ENCODE peak calls at places on chromosomes 2 and 18, in ten cellular contexts. W is upper lobe of right lung, L is fibroblast of mammary gland, Q is transverse colon, N is lower leg skin, H is fibroblast of lung, G is bronchial epithelial cell, O is ovary, P is gastrocnemius medialis, C is epithelial cell of esophagus. I is an unnamed sample.

GRCh38 chr2:43160778-43161177 is 65.6 kb downstream of the ZFP36L2 start:
- DNase-seq in W (no peak), L (no peak), Q (peak; percentile 80), N (no peak), H (no peak), G (no peak), O (no peak), P (no peak), C (no peak), I (no peak)

GRCh38 chr2:27446057-27446456 is 3.9 kb downstream of the KRTCAP3 start:
- DNase-seq in W (peak; percentile 71), L (no peak), Q (peak; percentile 86), N (peak; percentile 87), H (no peak), G (peak; percentile 86), O (no peak), P (peak; percentile 40), C (peak; percentile 93), I (no peak)

GRCh38 chr2:68489282-68489681 is 21.9 kb downstream of the APLF start:
- DNase-seq in W (no peak), L (no peak), Q (no peak), N (no peak), H (no peak), G (no peak), O (no peak), P (no peak), C (no peak), I (no peak)

GRCh38 chr2:14451312-14451711 is 181.2 kb upstream of the LRATD1 start:
- DNase-seq in W (no peak), L (no peak), Q (no peak), N (no peak), H (no peak), G (peak; percentile 10), O (no peak), P (no peak), C (peak; percentile 28), I (no peak)

GRCh38 chr2:25256486-25256875 is 85.2 kb downstream of the DNMT3A start:
- DNase-seq in W (no peak), L (no peak), Q (no peak), N (no peak), H (no peak), G (no peak), O (no peak), P (no peak), C (no peak), I (no peak)

GRCh38 chr2:235613671-235614070 is 119.8 kb downstream of the AGAP1 start:
- DNase-seq in W (no peak), L (no peak), Q (no peak), N (no peak), H (no peak), G (no peak), O (no peak), P (no peak), C (no peak), I (no peak)

GRCh38 chr18:41660654-41661053 is 294.4 kb upstream of the PIK3C3 start:
- DNase-seq in W (no peak), L (no peak), Q (no peak), N (no peak), H (no peak), G (peak; percentile 82), O (no peak), P (no peak), C (peak; percentile 66), I (no peak)

GRCh38 chr2:66305714-66306113 is 129.2 kb upstream of the MEIS1 start:
- DNase-seq in W (peak; percentile 65), L (peak; percentile 36), Q (peak; percentile 30), N (peak; percentile 93), H (peak; percentile 89), G (no peak), O (peak; percentile 29), P (peak; percentile 56), C (peak; percentile 1), I (peak; percentile 6)

GRCh38 chr2:227360351-227360750 is 18.8 kb downstream of the TM4SF20 start:
- DNase-seq in W (no peak), L (no peak), Q (no peak), N (no peak), H (no peak), G (no peak), O (no peak), P (no peak), C (no peak), I (no peak)

GRCh38 chr18:74083071-74083954 is 64.3 kb downstream of the FBXO15 start:
- DNase-seq in W (no peak), L (no peak), Q (no peak), N (no peak), H (no peak), G (no peak), O (no peak), P (no peak), C (no peak), I (no peak)

DNA sequence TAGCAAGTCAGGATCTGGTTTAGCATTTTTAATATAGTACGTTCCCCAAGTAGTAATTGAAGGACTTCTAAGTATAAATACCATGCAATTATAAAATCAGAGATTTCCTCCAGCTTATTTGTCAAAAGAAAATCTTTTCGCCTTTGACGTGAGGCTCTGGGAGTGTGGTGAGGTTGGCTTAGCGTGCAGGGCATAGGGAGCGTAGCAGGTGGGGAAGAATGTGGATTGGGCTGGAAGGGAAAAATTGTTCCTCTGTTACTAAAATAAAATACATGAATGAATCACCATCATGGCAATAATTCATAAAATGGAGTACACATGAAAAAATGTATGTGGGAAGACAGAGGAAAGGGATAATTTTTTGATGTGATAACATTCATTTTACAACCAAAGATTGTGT is 5.4 kb upstream of the IL1RL2 start:
- DNase-seq in W (no peak), L (no peak), Q (no peak), N (no peak), H (no peak), G (no peak), O (no peak), P (no peak), C (no peak), I (peak; percentile 40)
- H3K4me3 ChIP-seq in W (no peak overlapping the region), L (no peak overlapping the region), Q (no peak overlapping the region), N (no peak overlapping the region), H (no peak overlapping the region), G (no peak overlapping the region), O (no peak overlapping the region), P (no peak overlapping the region), C (no peak overlapping the region), I (no peak overlapping the region)

DNA sequence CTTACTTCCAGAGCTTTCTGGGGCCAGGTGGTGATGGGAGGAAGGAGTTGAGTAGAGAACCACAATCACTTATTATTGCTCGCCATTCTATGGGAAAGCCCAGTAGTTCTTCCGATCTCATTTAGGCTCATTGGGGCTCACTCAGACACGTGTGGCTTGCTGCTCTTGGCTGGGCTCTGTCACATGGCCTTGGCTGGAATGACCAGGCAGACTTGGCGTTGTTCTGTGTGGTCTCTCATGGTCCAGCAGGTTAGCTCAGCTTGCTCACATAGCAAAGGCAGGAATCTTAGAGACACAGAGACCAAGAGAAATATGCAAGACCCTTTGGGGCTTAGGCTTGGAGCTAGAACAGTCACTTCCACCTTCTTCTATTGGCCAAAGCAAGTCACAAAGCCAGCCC is 261.2 kb downstream of the LOXHD1 start:
- DNase-seq in W (no peak), L (no peak), Q (no peak), N (no peak), H (no peak), G (no peak), O (no peak), P (no peak), C (no peak), I (no peak)
- TF ChIP-seq CTCF in W (no peak), L (no peak), Q (no peak), N (no peak), H (no peak), G (no peak), O (no peak), P (no peak), C (no peak), I (no peak)

GRCh38 chr2:239263231-239263936 is 137.4 kb downstream of the HDAC4 start:
- DNase-seq in W (peak; percentile 64), L (no peak), Q (peak; percentile 11), N (peak; percentile 74), H (peak; percentile 39), G (no peak), O (no peak), P (peak; percentile 12), C (no peak), I (no peak)

GRCh38 chr2:239264838-239265651 is 135.8 kb downstream of the HDAC4 start:
- DNase-seq in W (peak; percentile 71), L (peak; percentile 82), Q (peak; percentile 42), N (peak; percentile 87), H (peak; percentile 86), G (peak; percentile 70), O (no peak), P (peak; percentile 36), C (peak; percentile 76), I (peak; percentile 87)

GRCh38 chr2:239262484-239263230 is 138.2 kb downstream of the HDAC4 start:
- DNase-seq in W (no peak), L (peak; percentile 40), Q (peak; percentile 6), N (peak; percentile 81), H (no peak), G (no peak), O (no peak), P (no peak), C (no peak), I (no peak)

GRCh38 chr2:239265681-239266435 is 135.0 kb downstream of the HDAC4 start:
- DNase-seq in W (no peak), L (no peak), Q (no peak), N (peak; percentile 87), H (no peak), G (no peak), O (no peak), P (peak; percentile 14), C (no peak), I (no peak)

GRCh38 chr2:239263937-239264837 is 136.6 kb downstream of the HDAC4 start:
- DNase-seq in W (peak; percentile 61), L (peak; percentile 74), Q (peak; percentile 11), N (peak; percentile 85), H (peak; percentile 77), G (no peak), O (no peak), P (peak; percentile 28), C (no peak), I (peak; percentile 74)
- H3K4me3 ChIP-seq in W (no peak overlapping the region), L (no peak overlapping the region), Q (no peak overlapping the region), N (no peak overlapping the region), H (no peak overlapping the region), G (no peak overlapping the region), O (no peak overlapping the region), P (peak overlapping the region; percentile 0), C (no peak overlapping the region), I (no peak overlapping the region)

GRCh38 chr2:239005586-239005985 is 157.7 kb downstream of the TWIST2 start:
- DNase-seq in W (peak; percentile 31), L (no peak), Q (no peak), N (peak; percentile 45), H (no peak), G (no peak), O (no peak), P (no peak), C (no peak), I (no peak)

GRCh38 chr2:239001794-239002193 is 153.9 kb downstream of the TWIST2 start:
- DNase-seq in W (no peak), L (no peak), Q (no peak), N (peak; percentile 68), H (no peak), G (no peak), O (no peak), P (no peak), C (no peak), I (no peak)

GRCh38 chr2:239003933-239004636 is 156.2 kb downstream of the TWIST2 start:
- DNase-seq in W (peak; percentile 48), L (no peak), Q (no peak), N (peak; percentile 73), H (no peak), G (no peak), O (no peak), P (no peak), C (no peak), I (no peak)

GRCh38 chr2:239002591-239002959 is 154.7 kb downstream of the TWIST2 start:
- DNase-seq in W (no peak), L (no peak), Q (no peak), N (no peak), H (no peak), G (no peak), O (no peak), P (no peak), C (no peak), I (no peak)

GRCh38 chr2:239002960-239003932 is 155.4 kb downstream of the TWIST2 start:
- DNase-seq in W (peak; percentile 52), L (peak; percentile 76), Q (no peak), N (peak; percentile 86), H (peak; percentile 86), G (peak; percentile 10), O (no peak), P (no peak), C (peak; percentile 5), I (peak; percentile 89)
- TF ChIP-seq CTCF in W (no peak), L (peak; percentile 46), Q (no peak), N (no peak), H (peak; percentile 59), G (no peak), O (no peak), P (no peak), C (no peak), I (peak; percentile 43)

I was measured in fibroblast of the aortic adventitia.